ENCODE peak calls at places on chromosome 16, in four cellular contexts. P is stimulated activated naive CD4-positive, alpha-beta T cell; O is Calu3; H is pancreas. S is an unnamed sample.

GRCh38 chr16:1610071-1610840 is 1.6 kb downstream of the IFT140 start:
- DNase-seq in P (peak), O (peak), H (peak), S (peak)

GRCh38 chr16:86221085-86221484 is 289.2 kb upstream of the FOXF1 start:
- DNase-seq in P (no peak), O (no peak), H (no peak), S (no peak)

GRCh38 chr16:7025616-7026190 is 306.9 kb upstream of the RBFOX1 start:
- DNase-seq in P (no peak), O (peak), H (peak), S (peak)

GRCh38 chr16:67456383-67457140 is 24.4 kb downstream of the ATP6V0D1 start:
- DNase-seq in P (no peak), O (no peak), H (peak), S (peak)

GRCh38 chr16:68592466-68593337 is 52.4 kb upstream of the CDH3 start:
- DNase-seq in P (no peak), O (no peak), H (no peak), S (no peak)

GRCh38 chr16:70437582-70438324 is 1.1 kb downstream of the ST3GAL2 start:
- DNase-seq in P (no peak), O (no peak), H (no peak), S (no peak)

GRCh38 chr16:47806309-47806847 is 345.2 kb downstream of the PHKB start:
- DNase-seq in P (no peak), O (no peak), H (no peak), S (no peak)

GRCh38 chr16:49048557-49048956 is 233.1 kb downstream of the CBLN1 start:
- DNase-seq in P (no peak), O (no peak), H (no peak), S (no peak)

GRCh38 chr16:56352351-56353053 is 72.8 kb downstream of the AMFR start:
- DNase-seq in P (no peak), O (no peak), H (no peak), S (no peak)

GRCh38 chr16:55830658-55831294 is 2.1 kb downstream of the CES1 start:
- DNase-seq in P (no peak), O (no peak), H (no peak), S (no peak)

GRCh38 chr16:4612474-4612931 is 2.2 kb downstream of the UBALD1 start:
- DNase-seq in P (no peak), O (no peak), H (no peak), S (no peak)

GRCh38 chr16:12191102-12191501 is 214.6 kb downstream of the SNX29 start:
- DNase-seq in P (no peak), O (no peak), H (no peak), S (no peak)

GRCh38 chr16:29736764-29737163 is 9.0 kb downstream of the C16orf54 start:
- DNase-seq in P (no peak), O (no peak), H (no peak), S (no peak)

GRCh38 chr16:815861-816260 is 15.3 kb upstream of the GNG13 start:
- DNase-seq in P (no peak), O (no peak), H (no peak), S (no peak)

GRCh38 chr16:24580665-24581064 is 41.3 kb downstream of the RBBP6 start:
- DNase-seq in P (no peak), O (no peak), H (no peak), S (no peak)

GRCh38 chr16:8814095-8814806 is 16.6 kb downstream of the PMM2 start:
- DNase-seq in P (no peak), O (no peak), H (no peak), S (no peak)

S was measured in lung.